ENCODE peak calls at places on chromosomes 5 and 9, in ten cellular contexts. H is AG10803, A is pancreas, M is HFF-Myc, S is DND-41, J is endodermal cell, G is heart right ventricle, C is upper lobe of right lung, P is choroid plexus epithelial cell, R is left ventricle myocardium inferior. O is an unnamed sample.
A peak's percentile ranks its signal among the peaks of the same experiment; 100 is the strongest.

GRCh38 chr9:7794196-7794595 is 5.4 kb downstream of the DMAC1 start:
- DNase-seq in M (no peak), J (no peak), P (no peak), C (no peak), G (no peak), S (no peak), H (no peak), R (no peak), A (no peak), O (no peak)

GRCh38 chr5:82991678-82992323 is 85.4 kb downstream of the TMEM167A start:
- DNase-seq in H (no peak), G (no peak), C (no peak), R (no peak), J (no peak), A (no peak), M (no peak), S (no peak), P (peak; percentile 68), O (no peak)

GRCh38 chr5:78615697-78616096 is 32.9 kb downstream of the LHFPL2 start:
- DNase-seq in J (no peak), H (no peak), P (no peak), G (no peak), M (no peak), C (no peak), S (no peak), R (no peak), A (no peak), O (no peak)

GRCh38 chr9:69236188-69236587 is 62.1 kb downstream of the TJP2 start:
- DNase-seq in R (no peak), C (no peak), G (no peak), M (no peak), P (no peak), J (no peak), S (no peak), A (no peak), H (no peak), O (no peak)

GRCh38 chr5:149201121-149201637 is 59.9 kb downstream of the ABLIM3 start:
- DNase-seq in H (no peak), C (no peak), S (no peak), A (no peak), P (no peak), R (no peak), M (no peak), J (no peak), G (no peak), O (no peak)

GRCh38 chr9:91577540-91577939 is 153.9 kb upstream of the NFIL3 start:
- DNase-seq in S (no peak), J (no peak), R (no peak), M (no peak), G (no peak), H (no peak), A (no peak), C (no peak), P (no peak), O (no peak)

GRCh38 chr9:27347889-27348288 is 50.9 kb upstream of the EQTN start:
- DNase-seq in P (no peak), R (no peak), J (no peak), A (no peak), G (no peak), M (no peak), S (no peak), C (no peak), H (no peak), O (no peak)

GRCh38 chr5:10456583-10457562 is 15.2 kb downstream of the ROPN1L start:
- DNase-seq in J (peak; percentile 47), S (no peak), R (no peak), A (no peak), G (no peak), C (no peak), H (peak; percentile 55), P (peak; percentile 34), M (no peak), O (no peak)

GRCh38 chr5:37005946-37006540 is 129.5 kb downstream of the NIPBL start:
- DNase-seq in C (no peak), H (peak; percentile 39), J (no peak), A (no peak), M (no peak), S (no peak), G (no peak), R (no peak), P (peak; percentile 62), O (peak; percentile 14)

GRCh38 chr5:155252717-155253116 is 239.2 kb downstream of the KIF4B start:
- DNase-seq in A (no peak), C (no peak), S (no peak), P (no peak), H (no peak), M (no peak), J (peak; percentile 1), G (no peak), R (no peak), O (no peak)

GRCh38 chr5:32173394-32174010 is 617 bp downstream of the GOLPH3 start:
- DNase-seq in J (peak; percentile 88), S (peak; percentile 46), R (peak; percentile 54), A (peak; percentile 72), C (peak; percentile 82), G (peak; percentile 68), M (no peak), H (peak; percentile 66), P (peak; percentile 75), O (peak; percentile 45)

GRCh38 chr9:115157245-115157674 is 39.3 kb upstream of the TNC start:
- DNase-seq in C (no peak), S (no peak), R (no peak), A (no peak), H (peak; percentile 83), J (no peak), P (peak; percentile 83), M (peak; percentile 57), G (no peak), O (no peak)

GRCh38 chr9:91408475-91408874 is 15.2 kb downstream of the NFIL3 start:
- DNase-seq in G (no peak), P (no peak), H (no peak), R (no peak), A (no peak), C (no peak), J (no peak), S (no peak), M (no peak), O (no peak)

GRCh38 chr5:175195698-175196656 is 248.0 kb downstream of the DRD1 start:
- DNase-seq in P (no peak), R (no peak), A (no peak), J (peak; percentile 66), G (no peak), S (no peak), C (no peak), H (peak; percentile 35), M (no peak), O (no peak)

DNA sequence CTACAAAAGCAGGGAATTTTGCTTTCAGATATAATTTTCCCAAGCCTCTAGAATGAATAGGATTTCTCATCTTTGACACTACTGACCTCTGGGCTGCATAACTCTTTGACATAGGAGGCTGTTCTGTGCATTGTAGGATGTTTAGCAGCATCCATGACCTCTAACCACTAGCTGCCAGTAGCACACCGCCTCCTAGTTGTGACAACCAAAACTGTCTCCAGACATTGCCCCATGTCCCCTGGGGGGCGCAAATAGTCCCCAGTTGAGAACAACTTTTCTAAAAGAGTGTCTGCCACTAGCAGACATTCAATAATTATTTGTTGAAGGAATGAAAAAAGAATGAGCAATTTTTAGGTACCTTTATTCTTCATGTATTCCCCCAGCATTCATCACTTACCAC is 51.8 kb downstream of the POU4F3 start:
- DNase-seq in S (no peak), P (no peak), C (no peak), A (no peak), G (no peak), M (no peak), H (no peak), R (no peak), J (peak; percentile 78), O (no peak)
- TF ChIP-seq CTCF in S (peak; percentile 25), P (peak; percentile 31), C (no peak), A (no peak), G (no peak), M (peak; percentile 35), H (no peak), R (no peak), J (peak; percentile 93), O (peak; percentile 23)

GRCh38 chr9:21994996-21995651 is 533 bp downstream of the CDKN2B-AS1 start:
- DNase-seq in R (peak; percentile 66), A (peak; percentile 68), H (peak; percentile 75), P (peak; percentile 76), C (peak; percentile 91), G (peak; percentile 69), J (peak; percentile 89), S (peak; percentile 90), M (no peak), O (peak; percentile 88)
- TF ChIP-seq CTCF in R (no peak), A (no peak), H (no peak), P (no peak), C (no peak), G (no peak), J (no peak), S (no peak), M (no peak), O (no peak)

GRCh38 chr5:167603135-167603534 is 688.3 kb upstream of the WWC1 start:
- DNase-seq in P (no peak), M (no peak), C (no peak), R (no peak), S (no peak), G (no peak), A (no peak), H (no peak), J (no peak), O (no peak)

GRCh38 chr5:167614294-167615104 is 676.9 kb upstream of the WWC1 start:
- DNase-seq in A (no peak), H (no peak), J (no peak), S (no peak), M (no peak), G (no peak), R (no peak), C (no peak), P (no peak), O (no peak)

DNA sequence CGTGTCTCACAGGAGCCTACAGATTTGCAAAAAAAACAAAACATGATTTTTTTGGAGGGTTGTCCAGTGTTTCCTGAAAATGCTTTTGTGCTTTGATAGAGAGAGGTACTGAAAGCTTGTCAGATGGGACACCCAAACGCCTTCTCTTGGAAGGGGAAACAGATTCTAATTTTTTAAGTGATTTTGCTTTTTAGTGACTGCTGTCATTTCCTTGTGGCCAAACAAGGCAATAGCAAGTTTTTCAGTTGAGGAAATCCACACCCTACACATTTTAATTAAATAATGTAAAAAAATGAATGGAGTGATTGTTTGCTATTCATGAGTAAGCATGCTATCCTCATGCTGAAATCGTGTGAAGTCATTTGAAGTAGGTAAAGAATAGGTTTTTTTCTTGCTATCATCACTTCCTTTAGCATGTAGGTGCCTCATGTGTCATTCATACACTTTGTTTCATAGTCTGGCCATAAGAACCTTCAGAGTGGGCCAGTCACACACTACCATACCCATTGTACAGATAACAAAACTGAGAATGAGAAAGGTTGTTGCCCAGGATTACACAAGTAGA is 682.7 kb upstream of the WWC1 start:
- DNase-seq in S (no peak), P (no peak), C (no peak), J (no peak), A (no peak), H (no peak), G (no peak), R (no peak), M (no peak), O (no peak)
- TF ChIP-seq CTCF in S (no peak), P (no peak), C (no peak), J (peak; percentile 61), A (no peak), H (peak; percentile 10), G (no peak), R (no peak), M (no peak), O (no peak)

DNA sequence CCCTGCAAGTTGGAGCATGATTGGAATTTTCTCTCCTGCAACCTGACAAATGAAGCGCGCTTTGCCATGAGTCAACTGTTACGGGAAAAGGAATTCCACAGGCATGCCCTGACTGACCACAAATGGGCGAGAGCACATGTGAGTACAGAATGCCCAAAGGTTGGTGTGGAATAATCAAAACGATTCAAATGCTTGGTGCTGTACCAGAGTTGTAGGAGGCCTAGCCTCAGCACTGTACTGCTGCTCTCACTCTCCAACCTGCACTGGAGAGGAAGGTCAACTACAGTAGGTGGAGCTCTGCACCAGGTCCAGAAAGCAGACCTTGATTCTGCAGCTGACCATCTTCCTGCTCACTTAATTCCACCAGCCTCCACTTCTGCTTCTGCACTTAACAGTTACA is 406.9 kb upstream of the ACTBL2 start:
- DNase-seq in A (no peak), J (peak; percentile 57), H (peak; percentile 91), P (peak; percentile 82), S (no peak), R (no peak), G (peak; percentile 36), C (no peak), M (peak; percentile 49), O (no peak)
- TF ChIP-seq CTCF in A (no peak), J (peak; percentile 51), H (peak; percentile 50), P (peak; percentile 69), S (no peak), R (peak; percentile 60), G (peak; percentile 69), C (peak; percentile 33), M (peak; percentile 35), O (no peak)